ENCODE peak calls at places on chromosomes 12 and 14, in five cellular contexts. R, T, S, B and M are unnamed samples.

GRCh38 chr14:52055215-52055614 is 13.6 kb downstream of the NID2 start:
- DNase-seq in R (no peak), B (no peak), T (no peak), S (no peak), M (no peak)

GRCh38 chr14:106665814-106666213 is 1139.4 kb downstream of the TMEM121 start:
- DNase-seq in S (no peak), B (no peak), T (no peak), R (no peak), M (no peak)

GRCh38 chr12:10722502-10722904 is 620 bp downstream of the YBX3 start:
- DNase-seq in B (no peak), T (peak), S (peak), R (no peak), M (peak)

GRCh38 chr14:31893156-31893813 is 183.8 kb upstream of the ARHGAP5 start:
- DNase-seq in T (no peak), R (no peak), B (no peak), S (peak), M (no peak)

GRCh38 chr12:13211859-13212664 is 15.5 kb downstream of the EMP1 start:
- DNase-seq in T (peak), B (no peak), R (peak), S (peak), M (peak)

GRCh38 chr12:26524862-26525465 is 308.0 kb downstream of the ITPR2 start:
- DNase-seq in T (peak), R (no peak), B (no peak), S (peak), M (no peak)

GRCh38 chr12:75855360-75855759 is 176.2 kb downstream of the PHLDA1 start:
- DNase-seq in T (no peak), S (no peak), B (no peak), R (no peak), M (no peak)

GRCh38 chr14:45361727-45362126 is 108.7 kb upstream of the MIS18BP1 start:
- DNase-seq in R (no peak), B (no peak), S (no peak), T (no peak), M (no peak)

GRCh38 chr12:5648692-5649338 is 216.9 kb downstream of the NTF3 start:
- DNase-seq in B (peak), S (no peak), T (peak), R (peak), M (no peak)

GRCh38 chr14:33908540-33909223 is 42.2 kb downstream of the EGLN3 start:
- DNase-seq in S (no peak), T (no peak), B (no peak), R (no peak), M (no peak)

GRCh38 chr14:97065305-97066067 is 268.3 kb downstream of the VRK1 start:
- DNase-seq in T (no peak), R (no peak), B (no peak), S (no peak), M (no peak)

GRCh38 chr12:113684053-113684907 is 212.6 kb upstream of the LHX5 start:
- DNase-seq in S (no peak), B (no peak), T (no peak), R (peak), M (no peak)

GRCh38 chr14:101562659-101563351 is 1.5 kb downstream of the DIO3 start:
- DNase-seq in B (no peak), S (no peak), R (no peak), T (no peak), M (no peak)

GRCh38 chr12:103247531-103247930 is 248.2 kb downstream of the C12orf42 start:
- DNase-seq in S (no peak), B (no peak), R (no peak), T (no peak), M (no peak)

GRCh38 chr12:34124608-34125007 is 102.3 kb downstream of the ALG10 start:
- DNase-seq in B (no peak), S (no peak), T (no peak), R (no peak), M (no peak)

GRCh38 chr12:52254965-52255751 is 19.3 kb upstream of the KRT86 start:
- DNase-seq in B (no peak), S (no peak), R (no peak), T (no peak), M (no peak)

GRCh38 chr14:85466678-85467077 is 63.3 kb upstream of the FLRT2 start:
- DNase-seq in S (no peak), T (no peak), R (no peak), B (no peak), M (no peak)

GRCh38 chr12:27158322-27158721 is 75.9 kb upstream of the C12orf71 start:
- DNase-seq in T (no peak), R (no peak), S (no peak), B (no peak), M (no peak)

GRCh38 chr12:59500335-59500734 is 95.5 kb upstream of the SLC16A7 start:
- DNase-seq in S (no peak), B (no peak), R (no peak), T (no peak), M (no peak)

GRCh38 chr12:132248439-132249157 is 80.8 kb downstream of the GALNT9 start:
- DNase-seq in B (peak), R (no peak), T (no peak), S (no peak), M (peak)

GRCh38 chr12:52122904-52123303 is 43.4 kb downstream of the SMIM41 start:
- DNase-seq in R (no peak), T (no peak), S (no peak), B (no peak), M (no peak)

GRCh38 chr12:106078358-106079025 is 60.3 kb downstream of the NUAK1 start:
- DNase-seq in T (no peak), R (peak), S (peak), B (peak), M (no peak)

GRCh38 chr12:51127050-51127729 is 43.8 kb upstream of the CSRNP2 start:
- DNase-seq in T (no peak), S (no peak), R (no peak), B (no peak), M (no peak)

GRCh38 chr12:662541-663292 is 528 bp downstream of the NINJ2 start:
- DNase-seq in T (peak), R (no peak), S (no peak), B (no peak), M (no peak)

GRCh38 chr12:1879633-1880032 is 38.8 kb downstream of the CACNA2D4 start:
- DNase-seq in R (peak), T (no peak), B (no peak), S (no peak), M (peak)

GRCh38 chr12:111846016-111846415 is 4.0 kb downstream of the MAPKAPK5 start:
- DNase-seq in T (no peak), B (no peak), R (no peak), S (no peak), M (no peak)

GRCh38 chr12:53538209-53538689 is 31.0 kb upstream of the NPFF start:
- DNase-seq in B (peak), T (peak), R (no peak), S (no peak), M (no peak)

GRCh38 chr12:52029686-52030085 is 21.6 kb upstream of the NR4A1 start:
- DNase-seq in R (peak), B (no peak), T (no peak), S (peak), M (no peak)

GRCh38 chr12:47741340-47741703 is 16.0 kb upstream of the ENDOU start:
- DNase-seq in T (peak), B (no peak), S (peak), R (no peak), M (peak)

GRCh38 chr14:37594916-37595808 is at the start of the genes FOXA1 and TTC6:
- DNase-seq in T (no peak), S (no peak), R (peak), B (no peak), M (no peak)

GRCh38 chr14:70816525-70816924 is 7.2 kb upstream of the MAP3K9 start:
- DNase-seq in R (peak), B (no peak), S (no peak), T (no peak), M (no peak)

GRCh38 chr12:66883545-66883944 is 204.7 kb upstream of the GRIP1 start:
- DNase-seq in R (no peak), T (no peak), S (no peak), B (no peak), M (no peak)

GRCh38 chr12:4270670-4271432 is 2.7 kb upstream of the CCND2 start:
- DNase-seq in R (peak), T (peak), B (no peak), S (no peak), M (peak)

GRCh38 chr14:67987596-67987995 is 168.0 kb downstream of the RAD51B start:
- DNase-seq in B (peak), S (peak), R (no peak), T (peak), M (no peak)

GRCh38 chr12:93146970-93147369 is 217.9 kb upstream of the EEA1 start:
- DNase-seq in R (no peak), T (no peak), S (no peak), B (no peak), M (no peak)

GRCh38 chr14:91065266-91065665 is 4.8 kb upstream of the RPS6KA5 start:
- DNase-seq in S (no peak), R (no peak), B (no peak), T (no peak), M (no peak)

GRCh38 chr12:103799504-103800251 is 41.4 kb downstream of the NT5DC3 start:
- DNase-seq in S (peak), T (peak), R (no peak), B (no peak), M (peak)